ENCODE peak calls at places on chromosomes 16 and 17, in nine cellular contexts. X is naive thymus-derived CD8-positive, alpha-beta T cell; A is NCI-H345; J is transverse colon; Q is RCC 7860; E is type B pancreatic cell; P is MCF 10A; B is WTC11; G is cardiac fibroblast. N is an unnamed sample.

GRCh38 chr17:48726916-48727286 is 1.6 kb downstream of the HOXB13 start:
- DNase-seq in A (no peak), G (no peak), P (no peak), B (no peak), J (no peak), Q (no peak), E (no peak), X (no peak), N (no peak)

GRCh38 chr17:13601776-13602551 is at the start of gene HS3ST3A1:
- DNase-seq in P (peak), B (peak), X (no peak), Q (no peak), G (peak), E (peak), A (no peak), J (peak), N (peak)

GRCh38 chr16:70407811-70408274 is 31.1 kb downstream of the ST3GAL2 start:
- DNase-seq in E (no peak), J (no peak), A (no peak), X (no peak), G (no peak), Q (no peak), B (no peak), P (no peak), N (no peak)

GRCh38 chr17:73521376-73521775 is 122.9 kb downstream of the SDK2 start:
- DNase-seq in X (no peak), P (no peak), Q (no peak), A (peak), E (no peak), J (no peak), B (no peak), G (no peak), N (no peak)

GRCh38 chr17:51653902-51654301 is 393.6 kb downstream of the UTP18 start:
- DNase-seq in A (no peak), E (no peak), J (no peak), G (no peak), Q (no peak), P (peak), X (no peak), B (peak), N (no peak)

GRCh38 chr16:86120201-86120981 is 221.4 kb downstream of the IRF8 start:
- DNase-seq in P (no peak), B (no peak), X (no peak), Q (no peak), A (no peak), G (no peak), E (no peak), J (no peak), N (no peak)

GRCh38 chr17:72507370-72507769 is 386.6 kb downstream of the SOX9 start:
- DNase-seq in G (no peak), B (no peak), Q (no peak), A (no peak), P (no peak), X (no peak), E (no peak), J (no peak), N (no peak)

GRCh38 chr16:1778200-1779179 is 3.9 kb downstream of the SPSB3 start:
- DNase-seq in J (peak), B (no peak), Q (no peak), G (no peak), P (no peak), A (no peak), E (no peak), X (no peak), N (no peak)

GRCh38 chr16:82456683-82457082 is 170.1 kb upstream of the CDH13 start:
- DNase-seq in J (peak), A (peak), G (peak), Q (peak), X (no peak), P (peak), E (no peak), B (peak), N (peak)

GRCh38 chr17:75096082-75096625 is 8.4 kb downstream of the SLC16A5 start:
- DNase-seq in Q (peak), G (peak), P (peak), J (peak), B (no peak), A (no peak), X (no peak), E (no peak), N (peak)

GRCh38 chr17:62809656-62810055 is 1.5 kb upstream of the MARCHF10 start:
- DNase-seq in J (no peak), P (no peak), E (no peak), Q (no peak), G (peak), X (no peak), B (no peak), A (no peak), N (no peak)

GRCh38 chr17:8859029-8859803 is 8.3 kb downstream of the PIK3R6 start:
- DNase-seq in J (no peak), A (no peak), Q (no peak), P (peak), B (no peak), E (no peak), X (no peak), G (peak), N (no peak)

GRCh38 chr17:31248986-31249385 is 48.1 kb downstream of the OMG start:
- DNase-seq in P (no peak), B (no peak), E (no peak), G (peak), Q (peak), J (no peak), A (no peak), X (no peak), N (no peak)

GRCh38 chr16:12763517-12763916 is 40.2 kb downstream of the CPPED1 start:
- DNase-seq in X (no peak), A (no peak), B (no peak), P (no peak), J (no peak), Q (no peak), E (no peak), G (no peak), N (no peak)

GRCh38 chr17:40326014-40326831 is 17.2 kb downstream of the RARA start:
- DNase-seq in X (peak), A (no peak), P (no peak), Q (peak), J (peak), B (no peak), G (no peak), E (no peak), N (no peak)

GRCh38 chr16:66934138-66934838 is at the start of gene CIAO2B:
- DNase-seq in J (peak), E (peak), X (peak), P (peak), Q (peak), B (peak), G (peak), A (peak), N (peak)

GRCh38 chr16:29873319-29873718 is 10.3 kb upstream of the CDIPT start:
- DNase-seq in A (no peak), E (no peak), X (no peak), J (no peak), G (no peak), B (no peak), P (no peak), Q (no peak), N (no peak)

GRCh38 chr16:51062039-51062438 is 89.0 kb downstream of the SALL1 start:
- DNase-seq in G (no peak), P (peak), B (no peak), E (no peak), J (no peak), X (no peak), Q (no peak), A (no peak), N (no peak)